ENCODE peak calls at places on chromosomes 12 and 14, in eight cellular contexts. Z, H, K, U, Y, O, F and E are unnamed samples.

GRCh38 chr14:91094772-91095171 is 19.1 kb upstream of the DGLUCY start:
- DNase-seq in Z (no peak), H (no peak), K (no peak), U (no peak), Y (no peak), O (no peak), F (no peak), E (no peak)

GRCh38 chr14:54815016-54815415 is 87.6 kb downstream of the GCH1 start:
- DNase-seq in Z (no peak), H (no peak), K (no peak), U (no peak), Y (no peak), O (no peak), F (no peak), E (peak; percentile 80)

GRCh38 chr14:89096946-89097345 is 272.5 kb downstream of the TTC8 start:
- DNase-seq in Z (no peak), H (no peak), K (no peak), U (no peak), Y (no peak), O (no peak), F (no peak), E (no peak)

GRCh38 chr12:54991992-54992377 is 7.4 kb upstream of the TESPA1 start:
- DNase-seq in Z (no peak), H (no peak), K (no peak), U (no peak), Y (no peak), O (no peak), F (no peak), E (no peak)

GRCh38 chr12:94329366-94329765 is 130.3 kb downstream of the CEP83 start:
- DNase-seq in Z (no peak), H (no peak), K (no peak), U (no peak), Y (no peak), O (no peak), F (peak; percentile 10), E (no peak)

GRCh38 chr12:124389537-124390441 is 94.9 kb downstream of the RFLNA start:
- DNase-seq in Z (no peak), H (peak; percentile 22), K (no peak), U (no peak), Y (no peak), O (no peak), F (no peak), E (no peak)

GRCh38 chr14:75077794-75078193 is 8.4 kb downstream of the ZC2HC1C start:
- DNase-seq in Z (no peak), H (no peak), K (no peak), U (no peak), Y (no peak), O (no peak), F (no peak), E (no peak)

GRCh38 chr12:108173160-108173559 is 44.1 kb downstream of the WSCD2 start:
- DNase-seq in Z (no peak), H (no peak), K (no peak), U (no peak), Y (no peak), O (peak; percentile 7), F (no peak), E (no peak)

GRCh38 chr12:58602179-58602578 is 318.1 kb downstream of the LRIG3 start:
- DNase-seq in Z (no peak), H (no peak), K (no peak), U (no peak), Y (no peak), O (no peak), F (no peak), E (no peak)

GRCh38 chr12:52440821-52441319 is 6.7 kb upstream of the KRT75 start:
- DNase-seq in Z (no peak), H (peak; percentile 26), K (no peak), U (no peak), Y (no peak), O (no peak), F (peak; percentile 7), E (peak; percentile 75)

GRCh38 chr12:7376196-7376595 is 67.8 kb downstream of the CD163L1 start:
- DNase-seq in Z (peak; percentile 10), H (no peak), K (no peak), U (no peak), Y (no peak), O (no peak), F (peak; percentile 28), E (peak; percentile 81)

GRCh38 chr12:14795028-14795448 is 8.2 kb downstream of the WBP11 start:
- DNase-seq in Z (no peak), H (no peak), K (no peak), U (no peak), Y (no peak), O (no peak), F (peak; percentile 8), E (peak; percentile 16)